ENCODE peak calls at places on chromosome 10, in ten cellular contexts. X, R, G, C, H, T, E, A, B and Z are unnamed samples.

GRCh38 chr10:92688927-92689662 is 660 bp upstream of the HHEX start:
- DNase-seq in X (no peak), R (peak; percentile 56), G (peak; percentile 11), C (peak; percentile 51), H (no peak), T (no peak), E (peak; percentile 44), A (no peak), B (no peak), Z (no peak)

GRCh38 chr10:14299516-14299915 is 31.2 kb downstream of the FRMD4A start:
- DNase-seq in X (no peak), R (no peak), G (no peak), C (no peak), H (no peak), T (no peak), E (no peak), A (no peak), B (no peak), Z (no peak)

GRCh38 chr10:43204394-43204942 is 62.4 kb downstream of the RASGEF1A start:
- DNase-seq in X (no peak), R (peak; percentile 6), G (no peak), C (no peak), H (peak; percentile 13), T (peak; percentile 17), E (no peak), A (no peak), B (no peak), Z (no peak)

GRCh38 chr10:129755075-129756020 is 208.7 kb downstream of the EBF3 start:
- DNase-seq in X (no peak), R (no peak), G (no peak), C (no peak), H (no peak), T (no peak), E (no peak), A (no peak), B (no peak), Z (no peak)

GRCh38 chr10:65083222-65083621 is 1562.0 kb downstream of the REEP3 start:
- DNase-seq in X (no peak), R (no peak), G (no peak), C (no peak), H (no peak), T (no peak), E (no peak), A (no peak), B (no peak), Z (no peak)

GRCh38 chr10:78911533-78912340 is 157.0 kb upstream of the ZMIZ1 start:
- DNase-seq in X (no peak), R (no peak), G (no peak), C (peak; percentile 75), H (no peak), T (peak; percentile 2), E (no peak), A (no peak), B (no peak), Z (no peak)

GRCh38 chr10:122159159-122159970 is 111.7 kb upstream of the BTBD16 start:
- DNase-seq in X (no peak), R (no peak), G (no peak), C (no peak), H (no peak), T (no peak), E (no peak), A (no peak), B (no peak), Z (no peak)

GRCh38 chr10:68077026-68077425 is 1.9 kb upstream of the HERC4 start:
- DNase-seq in X (no peak), R (no peak), G (no peak), C (no peak), H (no peak), T (no peak), E (no peak), A (no peak), B (no peak), Z (no peak)

GRCh38 chr10:99659868-99660366 is 608 bp downstream of the ENTPD7 start:
- DNase-seq in X (no peak), R (no peak), G (no peak), C (no peak), H (no peak), T (no peak), E (no peak), A (no peak), B (no peak), Z (no peak)

GRCh38 chr10:99661370-99661749 is 2.1 kb downstream of the ENTPD7 start:
- DNase-seq in X (no peak), R (no peak), G (no peak), C (no peak), H (no peak), T (no peak), E (peak; percentile 81), A (peak; percentile 94), B (peak; percentile 85), Z (peak; percentile 93)

GRCh38 chr10:99658622-99659030 is 683 bp upstream of the ENTPD7 start:
- DNase-seq in X (no peak), R (peak; percentile 29), G (peak; percentile 55), C (peak; percentile 59), H (peak; percentile 19), T (peak; percentile 27), E (peak; percentile 49), A (no peak), B (no peak), Z (peak; percentile 33)

GRCh38 chr10:99660662-99661369 is 1.5 kb downstream of the ENTPD7 start:
- DNase-seq in X (no peak), R (no peak), G (no peak), C (no peak), H (no peak), T (no peak), E (peak; percentile 47), A (no peak), B (no peak), Z (no peak)

DNA sequence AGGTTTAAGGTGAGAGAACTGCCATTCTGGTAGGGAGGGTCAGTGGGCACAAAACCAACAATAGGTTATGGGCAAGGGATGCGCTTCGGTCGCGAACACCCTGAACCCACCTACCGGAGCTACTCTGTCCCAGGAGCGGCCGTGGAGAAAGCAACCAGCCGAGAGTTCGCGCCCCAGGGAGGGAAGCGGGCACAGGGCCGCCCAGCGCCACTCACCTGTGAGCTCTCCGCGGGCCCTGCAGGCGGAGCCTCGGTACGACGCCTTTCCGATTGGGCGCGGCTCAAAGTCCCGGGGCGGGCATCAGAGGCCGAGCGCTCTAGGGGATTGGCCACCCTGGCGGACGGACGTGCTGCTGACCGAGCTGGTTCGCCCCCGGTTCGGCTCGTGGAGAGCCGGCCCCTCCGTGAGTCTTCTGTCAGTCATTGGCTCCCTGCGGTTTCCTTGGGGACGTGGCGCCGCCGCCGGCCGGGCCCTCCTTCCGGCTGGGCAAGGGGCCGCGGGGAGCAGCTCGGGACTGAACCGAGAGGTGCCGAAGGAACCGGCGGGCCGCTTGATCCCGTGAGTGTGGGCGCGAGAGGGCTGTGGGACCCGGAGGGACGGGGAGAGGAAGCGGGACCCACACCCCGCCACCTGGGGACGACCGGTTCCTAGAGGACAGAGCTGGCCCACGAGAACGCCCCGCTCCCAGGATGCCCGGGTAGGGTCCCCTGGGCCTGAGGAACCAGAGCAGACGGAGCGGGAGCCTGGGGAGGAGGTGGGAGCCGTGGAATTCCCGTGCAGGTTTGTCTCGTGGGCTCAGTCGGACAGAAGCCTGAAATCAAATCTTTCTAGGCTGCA is at the start of gene ENTPD7:
- DNase-seq in X (peak; percentile 92), R (peak; percentile 93), G (peak; percentile 94), C (peak; percentile 97), H (peak; percentile 92), T (peak; percentile 90), E (peak; percentile 94), A (peak; percentile 99), B (peak; percentile 74), Z (peak; percentile 92)
- TF ChIP-seq CTCF in X (no peak), R (no peak), G (no peak), C (peak; percentile 30), H (peak; percentile 62), T (peak; percentile 66), E (no peak), A (no peak), B (peak; percentile 38), Z (no peak)

GRCh38 chr10:66273966-66274519 is 651.8 kb upstream of the LRRTM3 start:
- DNase-seq in X (no peak), R (no peak), G (no peak), C (no peak), H (no peak), T (no peak), E (no peak), A (no peak), B (no peak), Z (no peak)

GRCh38 chr10:66281327-66281726 is 644.5 kb upstream of the LRRTM3 start:
- DNase-seq in X (no peak), R (no peak), G (no peak), C (no peak), H (no peak), T (no peak), E (no peak), A (no peak), B (no peak), Z (no peak)

GRCh38 chr10:66283064-66283463 is 642.8 kb upstream of the LRRTM3 start:
- DNase-seq in X (no peak), R (no peak), G (no peak), C (no peak), H (no peak), T (no peak), E (no peak), A (peak; percentile 2), B (no peak), Z (no peak)

GRCh38 chr10:66277481-66277880 is 648.4 kb upstream of the LRRTM3 start:
- DNase-seq in X (no peak), R (no peak), G (no peak), C (no peak), H (no peak), T (no peak), E (no peak), A (no peak), B (no peak), Z (no peak)
- TF ChIP-seq CTCF in X (peak; percentile 15), R (peak; percentile 37), G (no peak), C (no peak), H (no peak), T (no peak), E (no peak), A (no peak), B (no peak), Z (no peak)

DNA sequence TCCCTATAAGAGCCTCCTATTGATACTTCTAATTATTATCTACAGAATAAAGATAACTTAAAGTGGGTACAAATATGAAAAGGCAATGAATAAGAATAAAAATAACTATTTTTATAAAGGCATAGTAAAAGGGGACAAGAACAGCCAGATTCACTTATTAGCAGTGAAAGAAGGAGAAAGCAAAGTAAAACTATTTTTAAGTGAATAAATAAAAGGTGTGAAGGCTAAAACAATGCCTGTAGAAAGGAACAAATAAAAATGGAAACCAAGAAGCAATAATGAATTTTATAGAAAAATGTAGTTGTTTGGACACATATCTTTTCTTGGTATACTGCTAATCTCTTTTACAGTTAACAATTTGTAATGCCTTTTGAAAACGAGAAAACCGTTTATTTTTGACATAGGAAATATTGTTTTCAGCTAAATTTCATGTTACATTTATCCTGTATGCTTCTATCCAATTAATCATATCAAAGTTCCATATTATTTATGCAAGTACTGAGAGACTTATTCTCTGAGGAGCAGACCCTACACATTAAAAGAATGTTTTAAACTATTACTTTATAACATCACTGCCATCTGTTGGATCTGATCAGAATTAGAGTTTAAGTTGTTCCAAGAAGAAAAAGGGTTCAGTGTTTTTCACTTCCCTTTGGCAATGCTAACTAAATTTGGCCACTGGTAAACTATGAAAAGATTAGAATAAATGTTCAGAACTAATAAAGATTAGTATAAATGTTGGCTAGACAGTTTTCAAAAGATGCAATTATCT is 59.1 kb downstream of the ARMC3 start:
- DNase-seq in X (no peak), R (no peak), G (no peak), C (no peak), H (no peak), T (no peak), E (peak; percentile 71), A (peak; percentile 9), B (no peak), Z (peak; percentile 55)
- TF ChIP-seq CTCF in X (peak; percentile 38), R (peak; percentile 12), G (no peak), C (peak; percentile 16), H (peak; percentile 32), T (no peak), E (peak; percentile 40), A (peak; percentile 60), B (peak; percentile 13), Z (peak; percentile 43)

GRCh38 chr10:50614444-50615137 is 9.2 kb downstream of the SGMS1 start:
- DNase-seq in X (peak; percentile 53), R (peak; percentile 29), G (no peak), C (peak; percentile 44), H (no peak), T (no peak), E (no peak), A (no peak), B (no peak), Z (no peak)
- TF ChIP-seq CTCF in X (no peak), R (peak; percentile 32), G (no peak), C (no peak), H (no peak), T (no peak), E (no peak), A (no peak), B (no peak), Z (peak; percentile 14)